ENCODE peak calls at places on chromosomes 13 and 19, in nine cellular contexts. J, M, Z, E, D, C, X, B and O are unnamed samples.

GRCh38 chr13:39788097-39788496 is 132.6 kb downstream of the COG6 start:
- DNase-seq in J (no peak), M (no peak), Z (no peak), E (no peak), D (no peak), C (no peak), X (no peak), B (no peak), O (no peak)

GRCh38 chr13:80362488-80362887 is 21.6 kb upstream of the SPRY2 start:
- DNase-seq in J (peak; percentile 37), M (no peak), Z (no peak), E (no peak), D (no peak), C (no peak), X (no peak), B (no peak), O (no peak)

GRCh38 chr13:24233351-24233901 is 72.9 kb downstream of the SPATA13 start:
- DNase-seq in J (no peak), M (peak; percentile 61), Z (no peak), E (peak; percentile 35), D (no peak), C (no peak), X (no peak), B (no peak), O (no peak)

GRCh38 chr19:55545913-55546495 is 661 bp upstream of the SBK3 start:
- DNase-seq in J (no peak), M (no peak), Z (no peak), E (no peak), D (no peak), C (no peak), X (no peak), B (no peak), O (no peak)

GRCh38 chr19:7869910-7870511 is 4.2 kb downstream of the PRR36 start:
- DNase-seq in J (peak; percentile 62), M (peak; percentile 23), Z (no peak), E (no peak), D (peak; percentile 89), C (no peak), X (peak; percentile 46), B (peak; percentile 63), O (peak; percentile 77)

GRCh38 chr13:59391696-59392095 is 772.0 kb downstream of the DIAPH3 start:
- DNase-seq in J (peak; percentile 67), M (peak; percentile 86), Z (no peak), E (peak; percentile 85), D (peak; percentile 83), C (no peak), X (peak; percentile 16), B (peak; percentile 51), O (peak; percentile 87)

GRCh38 chr19:51043497-51043896 is 8.7 kb upstream of the KLK12 start:
- DNase-seq in J (no peak), M (no peak), Z (no peak), E (no peak), D (no peak), C (no peak), X (no peak), B (no peak), O (no peak)

GRCh38 chr19:13839193-13839937 is 37.6 kb upstream of the NANOS3 start:
- DNase-seq in J (peak; percentile 87), M (peak; percentile 86), Z (peak; percentile 96), E (peak; percentile 78), D (peak; percentile 76), C (peak; percentile 84), X (peak; percentile 86), B (peak; percentile 81), O (peak; percentile 92)

GRCh38 chr19:48424694-48425219 is 21.0 kb upstream of the GRWD1 start:
- DNase-seq in J (no peak), M (peak; percentile 71), Z (no peak), E (no peak), D (peak; percentile 34), C (no peak), X (no peak), B (no peak), O (peak; percentile 45)

GRCh38 chr19:13086341-13086740 is 16.3 kb downstream of the LYL1 start:
- DNase-seq in J (no peak), M (no peak), Z (no peak), E (no peak), D (no peak), C (no peak), X (no peak), B (no peak), O (no peak)

GRCh38 chr19:50952890-50953289 is at the start of gene KLK5:
- DNase-seq in J (no peak), M (no peak), Z (no peak), E (no peak), D (no peak), C (no peak), X (no peak), B (no peak), O (no peak)

GRCh38 chr13:106534844-106535551 is 464 bp downstream of the EFNB2 start:
- DNase-seq in J (no peak), M (peak; percentile 29), Z (no peak), E (peak; percentile 49), D (peak; percentile 4), C (no peak), X (no peak), B (peak; percentile 31), O (peak; percentile 18)

GRCh38 chr13:106533940-106534843 is 1.3 kb downstream of the EFNB2 start:
- DNase-seq in J (peak; percentile 62), M (peak; percentile 69), Z (peak; percentile 73), E (peak; percentile 64), D (no peak), C (no peak), X (peak; percentile 38), B (peak; percentile 22), O (peak; percentile 12)

GRCh38 chr13:106530907-106531520 is 4.4 kb downstream of the EFNB2 start:
- DNase-seq in J (no peak), M (no peak), Z (no peak), E (no peak), D (no peak), C (no peak), X (no peak), B (no peak), O (no peak)

GRCh38 chr13:106532111-106532929 is 3.1 kb downstream of the EFNB2 start:
- DNase-seq in J (peak; percentile 37), M (peak; percentile 38), Z (no peak), E (peak; percentile 31), D (no peak), C (no peak), X (no peak), B (no peak), O (no peak)

DNA sequence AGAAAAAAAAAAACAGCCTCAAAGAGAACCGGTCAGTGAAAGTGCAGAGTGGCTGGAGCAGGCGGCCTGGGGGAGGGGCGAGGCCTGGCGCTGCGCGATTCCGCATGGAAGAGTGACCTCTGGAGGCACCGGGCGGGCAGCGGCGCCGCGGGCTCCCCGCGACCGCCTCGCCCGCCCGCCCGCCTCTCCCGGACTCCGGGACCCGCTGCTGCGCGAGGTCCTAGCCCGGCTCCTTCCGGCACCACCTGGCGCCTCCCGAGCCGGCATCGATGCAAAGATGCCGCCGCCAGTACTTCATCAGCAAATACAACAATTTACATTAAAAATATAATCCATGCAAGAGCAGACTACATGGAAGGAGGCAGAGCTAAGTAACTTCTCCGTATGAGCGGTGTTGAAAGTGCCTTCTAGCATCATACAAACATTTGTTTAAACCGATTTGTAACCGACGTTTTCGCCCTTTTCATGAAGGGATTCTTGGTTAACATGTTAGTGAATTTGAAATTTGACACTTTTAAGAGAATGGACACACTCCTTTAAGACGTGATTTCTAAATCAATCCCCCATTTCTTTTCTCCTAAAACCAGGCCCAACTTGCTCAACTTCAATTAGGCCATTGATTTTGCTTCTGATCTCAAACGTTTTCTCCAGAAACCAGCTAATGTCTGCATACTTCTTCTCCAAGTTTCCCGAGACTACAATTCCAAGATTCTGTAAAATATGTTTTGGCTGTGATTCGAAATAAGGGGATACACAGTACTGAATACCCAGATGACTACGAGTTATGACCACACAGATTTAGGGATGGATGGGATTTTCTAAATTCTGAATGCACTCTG is 2.1 kb downstream of the EFNB2 start:
- DNase-seq in J (peak; percentile 87), M (peak; percentile 86), Z (peak; percentile 89), E (peak; percentile 95), D (no peak), C (peak; percentile 72), X (peak; percentile 76), B (peak; percentile 9), O (peak; percentile 34)
- H3K4me3 ChIP-seq in J (peak overlapping the region; percentile 85), M (peak overlapping the region; percentile 77), Z (peak overlapping the region; percentile 63), E (peak overlapping the region; percentile 68), D (no peak overlapping the region), C (peak overlapping the region; percentile 54), X (peak overlapping the region; percentile 43), B (no peak overlapping the region), O (no peak overlapping the region)

DNA sequence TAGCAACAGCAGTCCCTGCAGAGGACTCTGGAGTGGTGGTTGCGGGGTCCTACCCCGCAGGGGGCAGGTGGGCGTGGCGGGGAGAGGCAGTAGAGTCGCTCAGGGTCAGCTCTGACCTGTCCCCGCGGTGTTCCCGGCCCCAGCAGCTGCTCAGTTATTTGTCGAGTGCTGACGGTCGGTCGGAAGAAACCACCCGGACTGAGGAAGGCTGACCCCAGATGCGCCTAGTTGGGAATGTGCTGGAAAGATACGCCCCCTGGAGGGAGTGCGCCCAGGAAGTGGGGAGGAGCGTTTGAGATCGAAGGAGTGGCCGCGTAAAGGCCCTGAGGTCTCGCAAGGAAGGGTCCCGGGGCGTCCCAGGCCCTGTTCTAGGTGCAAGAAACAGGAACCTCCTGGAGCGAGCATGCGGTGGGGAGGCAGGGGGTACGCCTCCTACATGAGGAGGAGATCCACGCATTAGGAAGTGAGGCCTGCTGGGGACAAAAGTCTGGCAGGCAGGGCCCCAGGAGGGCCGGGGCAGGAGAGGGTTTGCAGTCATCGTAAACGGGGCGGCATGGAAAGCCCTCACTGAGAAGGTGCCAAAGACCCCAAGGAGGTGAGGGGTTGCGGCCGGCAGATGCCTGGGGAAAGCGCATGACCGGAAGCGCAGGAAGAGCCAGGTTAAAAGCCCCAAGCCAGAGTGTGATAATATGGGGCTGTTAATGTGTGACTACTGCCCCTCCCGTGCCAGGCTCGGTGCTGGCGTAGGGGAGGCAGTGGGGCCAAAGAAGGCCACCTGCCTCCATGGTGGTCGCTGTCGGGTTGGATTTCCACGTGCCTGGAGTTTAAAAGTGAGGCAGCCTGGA is 9.1 kb downstream of the CCDC8 start:
- DNase-seq in J (peak; percentile 82), M (peak; percentile 41), Z (peak; percentile 86), E (peak; percentile 81), D (peak; percentile 40), C (no peak), X (peak; percentile 59), B (no peak), O (no peak)
- TF ChIP-seq CTCF in J (no peak), M (no peak), Z (no peak), E (peak; percentile 36), D (peak; percentile 67), C (no peak), X (no peak), B (no peak), O (no peak)

DNA sequence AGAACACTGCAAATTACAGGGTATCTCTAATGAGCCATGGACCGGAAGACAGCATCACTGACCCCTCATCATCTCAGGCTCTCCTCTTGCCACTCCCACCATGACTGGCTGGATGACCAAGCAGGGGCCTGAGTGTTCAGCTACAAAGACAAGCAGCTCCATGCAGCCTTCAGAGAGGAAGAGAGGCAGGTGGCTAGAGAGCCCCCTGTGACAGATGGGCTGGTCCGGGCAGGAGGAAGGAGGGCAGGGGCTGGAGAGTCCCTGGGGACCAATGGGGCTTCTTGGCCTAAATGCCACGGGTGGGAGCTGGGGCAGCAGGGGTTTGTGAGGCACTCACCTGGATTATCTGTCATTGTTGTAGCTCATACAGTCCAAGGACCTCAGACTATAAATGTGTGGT is 12.8 kb upstream of the RASA3 start:
- DNase-seq in J (no peak), M (no peak), Z (peak; percentile 46), E (no peak), D (peak; percentile 46), C (no peak), X (no peak), B (no peak), O (no peak)
- H3K4me3 ChIP-seq in J (no peak overlapping the region), M (no peak overlapping the region), Z (no peak overlapping the region), E (no peak overlapping the region), D (no peak overlapping the region), C (no peak overlapping the region), X (no peak overlapping the region), B (peak overlapping the region; percentile 23), O (no peak overlapping the region)

GRCh38 chr19:4374451-4375163 is 25.7 kb downstream of the SH3GL1 start:
- DNase-seq in J (peak; percentile 74), M (peak; percentile 84), Z (peak; percentile 96), E (peak; percentile 86), D (no peak), C (peak; percentile 62), X (peak; percentile 78), B (no peak), O (no peak)
- TF ChIP-seq CTCF in J (no peak), M (no peak), Z (no peak), E (no peak), D (no peak), C (peak; percentile 28), X (no peak), B (no peak), O (no peak)